ENCODE peak calls at places on chromosomes 5 and 9, in six cellular contexts. One of them, this sample, is unnamed.

GRCh38 chr9:130661461-130662098 is 2.8 kb upstream of the PRDM12 start:
- DNase-seq in amniotic epithelial cell: no peak
- DNase-seq in KG1: no peak
- DNase-seq in NB4: no peak
- DNase-seq in progenitor cell of endocrine pancreas: no peak
- DNase-seq in GM12891: no peak
- DNase-seq in this sample: no peak

GRCh38 chr5:118791986-118792734 is 196.2 kb downstream of the DTWD2 start:
- DNase-seq in progenitor cell of endocrine pancreas: no peak
- DNase-seq in NB4: peak; percentile 68
- DNase-seq in GM12891: peak; percentile 19
- DNase-seq in amniotic epithelial cell: peak; percentile 74
- DNase-seq in KG1: peak; percentile 1
- DNase-seq in this sample: peak; percentile 12

GRCh38 chr5:91641730-91642350 is 258.7 kb upstream of the ARRDC3 start:
- DNase-seq in KG1: no peak
- DNase-seq in GM12891: no peak
- DNase-seq in amniotic epithelial cell: peak; percentile 41
- DNase-seq in progenitor cell of endocrine pancreas: no peak
- DNase-seq in NB4: peak; percentile 44
- DNase-seq in this sample: no peak

GRCh38 chr5:132007399-132008162 is 3.9 kb downstream of the ACSL6 start:
- DNase-seq in amniotic epithelial cell: peak; percentile 74
- DNase-seq in GM12891: peak; percentile 52
- DNase-seq in progenitor cell of endocrine pancreas: peak; percentile 67
- DNase-seq in NB4: peak; percentile 87
- DNase-seq in KG1: peak; percentile 5
- DNase-seq in this sample: peak; percentile 6

GRCh38 chr5:40399349-40399748 is 280.4 kb upstream of the PTGER4 start:
- DNase-seq in progenitor cell of endocrine pancreas: no peak
- DNase-seq in amniotic epithelial cell: no peak
- DNase-seq in GM12891: no peak
- DNase-seq in KG1: no peak
- DNase-seq in NB4: peak; percentile 17
- DNase-seq in this sample: no peak

GRCh38 chr9:69155341-69156030 is 18.6 kb upstream of the TJP2 start:
- DNase-seq in amniotic epithelial cell: peak; percentile 26
- DNase-seq in progenitor cell of endocrine pancreas: no peak
- DNase-seq in KG1: no peak
- DNase-seq in GM12891: peak; percentile 55
- DNase-seq in NB4: no peak
- DNase-seq in this sample: no peak

GRCh38 chr5:171711631-171712030 is 74.0 kb upstream of the SMIM23 start:
- DNase-seq in KG1: no peak
- DNase-seq in GM12891: no peak
- DNase-seq in progenitor cell of endocrine pancreas: no peak
- DNase-seq in NB4: no peak
- DNase-seq in amniotic epithelial cell: no peak
- DNase-seq in this sample: no peak

GRCh38 chr5:54646285-54647101 is 128.9 kb downstream of the SNX18 start:
- DNase-seq in NB4: peak; percentile 95
- DNase-seq in amniotic epithelial cell: no peak
- DNase-seq in GM12891: peak; percentile 49
- DNase-seq in progenitor cell of endocrine pancreas: no peak
- DNase-seq in KG1: peak; percentile 82
- DNase-seq in this sample: no peak

GRCh38 chr5:54257366-54258118 is 52.8 kb downstream of the ARL15 start:
- DNase-seq in progenitor cell of endocrine pancreas: no peak
- DNase-seq in amniotic epithelial cell: peak; percentile 22
- DNase-seq in GM12891: no peak
- DNase-seq in NB4: no peak
- DNase-seq in KG1: no peak
- DNase-seq in this sample: no peak

GRCh38 chr5:36689225-36689624 is 82.8 kb downstream of the SLC1A3 start:
- DNase-seq in GM12891: no peak
- DNase-seq in progenitor cell of endocrine pancreas: no peak
- DNase-seq in KG1: no peak
- DNase-seq in NB4: peak; percentile 82
- DNase-seq in amniotic epithelial cell: no peak
- DNase-seq in this sample: no peak

GRCh38 chr5:6504677-6505414 is 56.2 kb downstream of the UBE2QL1 start:
- DNase-seq in KG1: no peak
- DNase-seq in NB4: peak; percentile 20
- DNase-seq in GM12891: no peak
- DNase-seq in progenitor cell of endocrine pancreas: no peak
- DNase-seq in amniotic epithelial cell: no peak
- DNase-seq in this sample: no peak

GRCh38 chr5:7728076-7728475 is 122.9 kb downstream of the CFAP90 start:
- DNase-seq in GM12891: no peak
- DNase-seq in amniotic epithelial cell: no peak
- DNase-seq in NB4: no peak
- DNase-seq in progenitor cell of endocrine pancreas: no peak
- DNase-seq in KG1: no peak
- DNase-seq in this sample: no peak

GRCh38 chr5:151155777-151156731 is 1.5 kb downstream of the ANXA6 start:
- DNase-seq in amniotic epithelial cell: peak; percentile 85
- DNase-seq in NB4: peak; percentile 60
- DNase-seq in progenitor cell of endocrine pancreas: no peak
- DNase-seq in KG1: no peak
- DNase-seq in GM12891: no peak
- DNase-seq in this sample: no peak

GRCh38 chr9:135080286-135081263 is 6.9 kb upstream of the OLFM1 start:
- DNase-seq in KG1: no peak
- DNase-seq in NB4: no peak
- DNase-seq in amniotic epithelial cell: no peak
- DNase-seq in GM12891: no peak
- DNase-seq in progenitor cell of endocrine pancreas: no peak
- DNase-seq in this sample: no peak

GRCh38 chr9:136751814-136752213 is 3.5 kb upstream of the LCN6 start:
- DNase-seq in NB4: no peak
- DNase-seq in KG1: no peak
- DNase-seq in progenitor cell of endocrine pancreas: no peak
- DNase-seq in amniotic epithelial cell: no peak
- DNase-seq in GM12891: no peak
- DNase-seq in this sample: no peak

GRCh38 chr5:31701642-31702041 is 62.7 kb downstream of the PDZD2 start:
- DNase-seq in GM12891: no peak
- DNase-seq in progenitor cell of endocrine pancreas: no peak
- DNase-seq in KG1: no peak
- DNase-seq in NB4: no peak
- DNase-seq in amniotic epithelial cell: no peak
- DNase-seq in this sample: no peak

GRCh38 chr5:173775692-173776135 is 112.4 kb upstream of the CPEB4 start:
- DNase-seq in amniotic epithelial cell: no peak
- DNase-seq in KG1: no peak
- DNase-seq in NB4: peak; percentile 82
- DNase-seq in GM12891: no peak
- DNase-seq in progenitor cell of endocrine pancreas: no peak
- DNase-seq in this sample: no peak

GRCh38 chr5:64707191-64707590 is 16.9 kb downstream of the SHISAL2B start:
- DNase-seq in NB4: no peak
- DNase-seq in GM12891: no peak
- DNase-seq in progenitor cell of endocrine pancreas: no peak
- DNase-seq in amniotic epithelial cell: no peak
- DNase-seq in KG1: no peak
- DNase-seq in this sample: no peak

GRCh38 chr5:108079754-108080153 is 302.1 kb downstream of the FBXL17 start:
- DNase-seq in GM12891: no peak
- DNase-seq in amniotic epithelial cell: peak; percentile 75
- DNase-seq in KG1: no peak
- DNase-seq in progenitor cell of endocrine pancreas: no peak
- DNase-seq in NB4: no peak
- DNase-seq in this sample: no peak

GRCh38 chr9:114266969-114267368 is 55.9 kb upstream of the ORM1 start:
- DNase-seq in amniotic epithelial cell: peak; percentile 85
- DNase-seq in NB4: peak; percentile 54
- DNase-seq in progenitor cell of endocrine pancreas: no peak
- DNase-seq in GM12891: no peak
- DNase-seq in KG1: no peak
- DNase-seq in this sample: no peak

GRCh38 chr5:154143121-154143725 is 47.3 kb upstream of the GALNT10 start:
- DNase-seq in NB4: no peak
- DNase-seq in GM12891: no peak
- DNase-seq in progenitor cell of endocrine pancreas: no peak
- DNase-seq in KG1: no peak
- DNase-seq in amniotic epithelial cell: no peak
- DNase-seq in this sample: no peak

GRCh38 chr9:95023217-95024003 is 294.1 kb downstream of the FANCC start:
- DNase-seq in NB4: no peak
- DNase-seq in KG1: no peak
- DNase-seq in GM12891: no peak
- DNase-seq in amniotic epithelial cell: peak; percentile 74
- DNase-seq in progenitor cell of endocrine pancreas: peak; percentile 30
- DNase-seq in this sample: no peak

GRCh38 chr5:59422026-59422941 is 471.2 kb downstream of the PDE4D start:
- DNase-seq in KG1: no peak
- DNase-seq in NB4: no peak
- DNase-seq in GM12891: no peak
- DNase-seq in progenitor cell of endocrine pancreas: no peak
- DNase-seq in amniotic epithelial cell: no peak
- DNase-seq in this sample: no peak

This sample was measured in NCI-H1930.